ENCODE peak calls at places on chromosome 5, in five cellular contexts. E is psoas muscle; H is activated CD4-positive, alpha-beta T cell treated with anti-CD3 and anti-CD28 coated beads, Interleukin-2, amount 10 ng/mL, durations not matched to agents 7 days and 5 days; R is T-helper 22 cell; T is HFF-Myc. P is an unnamed sample.

GRCh38 chr5:75681125-75681830 is 36.0 kb downstream of the POC5 start:
- DNase-seq in E (no peak), H (no peak), R (no peak), T (peak; percentile 32), P (peak; percentile 28)

GRCh38 chr5:35337332-35338168 is 107.3 kb upstream of the PRLR start:
- DNase-seq in E (no peak), H (no peak), R (no peak), T (no peak), P (no peak)

GRCh38 chr5:84113246-84114118 is 271.2 kb downstream of the EDIL3 start:
- DNase-seq in E (no peak), H (no peak), R (no peak), T (no peak), P (no peak)

GRCh38 chr5:82987188-82987587 is 90.0 kb downstream of the TMEM167A start:
- DNase-seq in E (no peak), H (no peak), R (no peak), T (no peak), P (no peak)

GRCh38 chr5:61332369-61332745 is 299 bp downstream of the ZSWIM6 start:
- DNase-seq in E (peak; percentile 76), H (peak; percentile 41), R (peak; percentile 21), T (no peak), P (no peak)

GRCh38 chr5:143023447-143024096 is 253.4 kb downstream of the ARHGAP26 start:
- DNase-seq in E (peak; percentile 92), H (peak; percentile 45), R (no peak), T (no peak), P (no peak)

GRCh38 chr5:180600554-180601041 is 9.3 kb upstream of the SCGB3A1 start:
- DNase-seq in E (peak; percentile 15), H (no peak), R (no peak), T (no peak), P (no peak)

GRCh38 chr5:158987231-158987630 is 112.5 kb downstream of the EBF1 start:
- DNase-seq in E (no peak), H (no peak), R (no peak), T (no peak), P (no peak)

GRCh38 chr5:36403601-36404311 is 102.1 kb upstream of the RANBP3L start:
- DNase-seq in E (peak; percentile 76), H (no peak), R (no peak), T (peak; percentile 60), P (no peak)

GRCh38 chr5:120615967-120616645 is 152.0 kb downstream of the PRR16 start:
- DNase-seq in E (no peak), H (no peak), R (no peak), T (no peak), P (no peak)

GRCh38 chr5:39485075-39485474 is 60.3 kb upstream of the DAB2 start:
- DNase-seq in E (no peak), H (no peak), R (no peak), T (no peak), P (no peak)

GRCh38 chr5:763998-764781 is 20.3 kb downstream of the ZDHHC11B start:
- DNase-seq in E (no peak), H (no peak), R (no peak), T (no peak), P (no peak)

GRCh38 chr5:170632985-170633234 is 129.1 kb downstream of the KCNIP1 start:
- DNase-seq in E (peak; percentile 74), H (peak; percentile 40), R (no peak), T (no peak), P (peak; percentile 15)

GRCh38 chr5:11547140-11547539 is 357.1 kb downstream of the CTNND2 start:
- DNase-seq in E (no peak), H (no peak), R (no peak), T (no peak), P (no peak)

GRCh38 chr5:89493414-89493813 is 610.4 kb upstream of the MEF2C start:
- DNase-seq in E (no peak), H (no peak), R (no peak), T (peak; percentile 3), P (no peak)

GRCh38 chr5:148682283-148683026 is 28.1 kb upstream of the HTR4 start:
- DNase-seq in E (no peak), H (no peak), R (no peak), T (no peak), P (no peak)

GRCh38 chr5:9784231-9784630 is 154.1 kb upstream of the TAS2R1 start:
- DNase-seq in E (no peak), H (no peak), R (no peak), T (no peak), P (no peak)

GRCh38 chr5:14321936-14322335 is 178.8 kb downstream of the TRIO start:
- DNase-seq in E (no peak), H (no peak), R (no peak), T (no peak), P (no peak)

GRCh38 chr5:113123563-113123962 is 147.0 kb downstream of the DCP2 start:
- DNase-seq in E (no peak), H (no peak), R (no peak), T (no peak), P (no peak)

GRCh38 chr5:56288880-56289601 is 55.9 kb upstream of the ANKRD55 start:
- DNase-seq in E (no peak), H (no peak), R (no peak), T (no peak), P (no peak)

GRCh38 chr5:149645725-149646124 is 64.4 kb downstream of the ARHGEF37 start:
- DNase-seq in E (no peak), H (no peak), R (no peak), T (no peak), P (no peak)

GRCh38 chr5:7690557-7690956 is 160.4 kb downstream of the CFAP90 start:
- DNase-seq in E (no peak), H (no peak), R (no peak), T (no peak), P (no peak)

GRCh38 chr5:151082976-151083651 is 2.3 kb upstream of the TNIP1 start:
- DNase-seq in E (peak; percentile 74), H (peak; percentile 63), R (peak; percentile 79), T (no peak), P (no peak)

GRCh38 chr5:96537386-96537785 is 104.3 kb upstream of the PCSK1 start:
- DNase-seq in E (no peak), H (peak; percentile 59), R (peak; percentile 4), T (peak; percentile 31), P (peak; percentile 53)

GRCh38 chr5:158233735-158234322 is 374.9 kb upstream of the CLINT1 start:
- DNase-seq in E (no peak), H (no peak), R (no peak), T (no peak), P (no peak)

GRCh38 chr5:33370135-33370472 is 70.7 kb upstream of the TARS1 start:
- DNase-seq in E (no peak), H (no peak), R (no peak), T (peak; percentile 46), P (no peak)

GRCh38 chr5:117204926-117205869 is 630.6 kb upstream of the SEMA6A start:
- DNase-seq in E (no peak), H (no peak), R (no peak), T (no peak), P (no peak)

GRCh38 chr5:40628428-40628827 is 51.3 kb upstream of the PTGER4 start:
- DNase-seq in E (no peak), H (no peak), R (no peak), T (no peak), P (no peak)

GRCh38 chr5:76041863-76042262 is 41.3 kb upstream of the SV2C start:
- DNase-seq in E (no peak), H (peak; percentile 18), R (no peak), T (no peak), P (no peak)

GRCh38 chr5:33235824-33236223 is 204.9 kb upstream of the TARS1 start:
- DNase-seq in E (no peak), H (peak; percentile 10), R (no peak), T (no peak), P (peak; percentile 2)

GRCh38 chr5:168885324-168886120 is 306.4 kb upstream of the PANK3 start:
- DNase-seq in E (no peak), H (no peak), R (no peak), T (no peak), P (no peak)

GRCh38 chr5:32584651-32585050 is 706 bp upstream of the SUB1 start:
- DNase-seq in E (no peak), H (no peak), R (no peak), T (no peak), P (no peak)

GRCh38 chr5:179224741-179225140 is 120.5 kb downstream of the ADAMTS2 start:
- DNase-seq in E (no peak), H (no peak), R (no peak), T (no peak), P (no peak)

GRCh38 chr5:170169996-170170395 is 62.8 kb upstream of the C5orf58 start:
- DNase-seq in E (no peak), H (no peak), R (no peak), T (no peak), P (no peak)

GRCh38 chr5:139061274-139061673 is 136.9 kb downstream of the SIL1 start:
- DNase-seq in E (peak; percentile 72), H (no peak), R (no peak), T (no peak), P (no peak)